ENCODE peak calls at places on chromosomes 12 and 14, in seven cellular contexts. V is PC-3, T is HCT116, J is neural progenitor cell, G is OCI-LY7, Q is SK-N-SH, M is GM23338. U is an unnamed sample.

GRCh38 chr12:28563926-28564325 is 373.7 kb downstream of the CCDC91 start:
- DNase-seq in V (no peak), T (no peak), J (no peak), G (no peak), Q (no peak), M (no peak), U (peak; percentile 90)

GRCh38 chr14:102189858-102190257 is 50.2 kb downstream of the WDR20 start:
- DNase-seq in V (no peak), T (no peak), J (no peak), G (no peak), Q (no peak), M (no peak), U (no peak)

GRCh38 chr12:15924956-15925355 is 13.8 kb downstream of the DERA start:
- DNase-seq in V (no peak), T (no peak), J (peak; percentile 14), G (no peak), Q (no peak), M (no peak), U (no peak)

GRCh38 chr12:57755454-57756372 is 810 bp downstream of the MARCHF9 start:
- DNase-seq in V (peak; percentile 22), T (no peak), J (peak; percentile 50), G (peak; percentile 49), Q (peak; percentile 68), M (peak; percentile 53), U (peak; percentile 36)

GRCh38 chr12:52010152-52010622 is 3.4 kb downstream of the TAMALIN start:
- DNase-seq in V (no peak), T (no peak), J (peak; percentile 96), G (no peak), Q (peak; percentile 88), M (peak; percentile 86), U (peak; percentile 72)

GRCh38 chr14:103290961-103291360 is 43.1 kb upstream of the EIF5 start:
- DNase-seq in V (no peak), T (no peak), J (no peak), G (no peak), Q (no peak), M (no peak), U (no peak)

GRCh38 chr12:69500631-69501030 is 30.4 kb downstream of the FRS2 start:
- DNase-seq in V (peak; percentile 55), T (no peak), J (no peak), G (no peak), Q (no peak), M (no peak), U (peak; percentile 46)

GRCh38 chr12:9064815-9065606 is 50.7 kb downstream of the A2M start:
- DNase-seq in V (peak; percentile 67), T (peak; percentile 71), J (peak; percentile 77), G (no peak), Q (peak; percentile 59), M (peak; percentile 89), U (peak; percentile 62)

GRCh38 chr12:21813751-21814150 is 39.2 kb upstream of the KCNJ8 start:
- DNase-seq in V (no peak), T (no peak), J (no peak), G (no peak), Q (no peak), M (no peak), U (no peak)

GRCh38 chr14:88426271-88426670 is 40.8 kb downstream of the SPATA7 start:
- DNase-seq in V (no peak), T (no peak), J (peak; percentile 7), G (no peak), Q (no peak), M (peak; percentile 3), U (no peak)

GRCh38 chr12:23464241-23464812 is 485.1 kb downstream of the SOX5 start:
- DNase-seq in V (no peak), T (no peak), J (no peak), G (no peak), Q (no peak), M (no peak), U (no peak)

GRCh38 chr12:85805654-85806053 is 30.6 kb downstream of the RASSF9 start:
- DNase-seq in V (no peak), T (no peak), J (no peak), G (no peak), Q (no peak), M (no peak), U (peak; percentile 89)

GRCh38 chr14:20624495-20625070 is 16.9 kb downstream of the OR6S1 start:
- DNase-seq in V (no peak), T (no peak), J (peak; percentile 76), G (no peak), Q (no peak), M (peak; percentile 91), U (peak; percentile 89)

GRCh38 chr12:9625019-9625418 is 17.3 kb upstream of the KLRB1 start:
- DNase-seq in V (no peak), T (no peak), J (no peak), G (no peak), Q (no peak), M (no peak), U (no peak)

GRCh38 chr12:117576053-117576452 is 214.6 kb upstream of the NOS1 start:
- DNase-seq in V (no peak), T (no peak), J (no peak), G (no peak), Q (no peak), M (no peak), U (no peak)

GRCh38 chr14:103074699-103075341 is 9.2 kb upstream of the LBHD2 start:
- DNase-seq in V (peak; percentile 45), T (no peak), J (no peak), G (no peak), Q (peak; percentile 41), M (peak; percentile 57), U (peak; percentile 61)

GRCh38 chr14:75141062-75141461 is 14.2 kb upstream of the NEK9 start:
- DNase-seq in V (no peak), T (no peak), J (no peak), G (no peak), Q (no peak), M (no peak), U (no peak)
- H4K20me1 ChIP-seq in V (no peaks in the 10 kb centered on the region), T (peaks cover 2% of the 10 kb centered on the region), J (peaks cover 9% of the 10 kb centered on the region), G (peaks cover 20% of the 10 kb centered on the region), Q (peaks cover 12% of the 10 kb centered on the region), M (peaks cover 14% of the 10 kb centered on the region), U (no peaks in the 10 kb centered on the region)

DNA sequence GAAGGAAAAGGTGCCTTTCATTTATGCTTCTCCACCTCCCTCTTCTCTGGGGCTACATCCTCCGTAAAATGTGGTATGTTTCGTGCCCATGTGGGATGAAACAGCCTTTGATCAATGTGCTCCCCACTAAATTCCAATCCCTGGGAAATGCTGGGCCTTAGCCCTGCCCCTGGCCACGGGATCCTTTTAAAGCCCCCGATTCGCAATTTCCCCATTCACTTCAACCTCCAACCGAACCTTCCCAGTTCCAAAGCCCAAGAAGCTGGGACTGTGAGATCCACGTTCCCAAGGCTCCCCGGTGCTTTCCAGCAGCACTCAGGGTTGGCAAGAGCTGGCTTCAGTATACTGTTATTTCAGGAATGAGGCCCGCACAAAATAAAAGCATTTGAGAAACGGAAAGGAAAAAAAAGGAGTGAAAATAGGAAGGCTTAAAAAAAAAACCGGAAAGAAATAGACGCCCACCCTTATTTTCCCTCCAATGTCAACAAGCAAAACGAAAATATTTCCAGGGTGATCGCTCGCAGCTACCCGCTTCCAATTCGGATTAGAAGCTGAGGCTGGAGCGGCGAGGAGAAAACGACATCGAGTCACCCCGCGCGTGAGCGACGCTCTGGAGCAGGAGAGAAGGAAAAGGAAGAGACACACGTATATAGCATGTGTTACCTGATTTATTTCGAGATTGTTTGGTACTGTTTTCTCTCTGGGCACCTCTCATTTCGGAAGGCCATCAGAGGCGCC is 1.2 kb upstream of the FOXG1 start:
- DNase-seq in V (no peak), T (no peak), J (peak; percentile 46), G (no peak), Q (no peak), M (no peak), U (peak; percentile 39)
- H3K4me2 ChIP-seq in V (no peak overlapping the region), T (no peak overlapping the region), J (peak overlapping the region; percentile 98), G (no peak overlapping the region), Q (peak overlapping the region; percentile 15), M (peak overlapping the region; percentile 90), U (peak overlapping the region; percentile 18)

GRCh38 chr14:92785601-92786426 is 8.3 kb upstream of the GOLGA5 start:
- DNase-seq in V (peak; percentile 53), T (no peak), J (no peak), G (no peak), Q (no peak), M (peak; percentile 6), U (peak; percentile 88)
- TF ChIP-seq EZH2phosphoT487 in V (no peak), T (no peak), J (no peak), G (no peak), Q (no peak), M (no peak), U (no peak)

GRCh38 chr14:105336477-105337287 is 22.1 kb downstream of the PACS2 start:
- DNase-seq in V (no peak), T (no peak), J (no peak), G (no peak), Q (no peak), M (no peak), U (no peak)

GRCh38 chr14:105337966-105338365 is 23.4 kb downstream of the PACS2 start:
- DNase-seq in V (no peak), T (no peak), J (no peak), G (no peak), Q (no peak), M (no peak), U (no peak)

GRCh38 chr14:105338392-105338791 is 23.8 kb downstream of the PACS2 start:
- DNase-seq in V (no peak), T (no peak), J (no peak), G (no peak), Q (no peak), M (no peak), U (no peak)

GRCh38 chr14:105335735-105336476 is 21.4 kb downstream of the PACS2 start:
- DNase-seq in V (no peak), T (no peak), J (no peak), G (no peak), Q (no peak), M (no peak), U (no peak)

GRCh38 chr14:105337433-105337832 is 22.9 kb downstream of the PACS2 start:
- DNase-seq in V (no peak), T (no peak), J (no peak), G (no peak), Q (no peak), M (no peak), U (no peak)
- H4K20me1 ChIP-seq in V (no peaks in the 10 kb centered on the region), T (no peaks in the 10 kb centered on the region), J (peaks cover 14% of the 10 kb centered on the region), G (no peaks in the 10 kb centered on the region), Q (peaks cover 78% of the 10 kb centered on the region), M (peaks cover 7% of the 10 kb centered on the region), U (no peaks in the 10 kb centered on the region)

GRCh38 chr14:32473476-32473875 is 144.4 kb downstream of the AKAP6 start:
- DNase-seq in V (peak; percentile 90), T (no peak), J (no peak), G (no peak), Q (no peak), M (peak; percentile 62), U (peak; percentile 82)
- H3K4me2 ChIP-seq in V (peak overlapping the region; percentile 69), T (no peak overlapping the region), J (no peak overlapping the region), G (no peak overlapping the region), Q (peak overlapping the region; percentile 60), M (peak overlapping the region; percentile 4), U (peak overlapping the region; percentile 82)

DNA sequence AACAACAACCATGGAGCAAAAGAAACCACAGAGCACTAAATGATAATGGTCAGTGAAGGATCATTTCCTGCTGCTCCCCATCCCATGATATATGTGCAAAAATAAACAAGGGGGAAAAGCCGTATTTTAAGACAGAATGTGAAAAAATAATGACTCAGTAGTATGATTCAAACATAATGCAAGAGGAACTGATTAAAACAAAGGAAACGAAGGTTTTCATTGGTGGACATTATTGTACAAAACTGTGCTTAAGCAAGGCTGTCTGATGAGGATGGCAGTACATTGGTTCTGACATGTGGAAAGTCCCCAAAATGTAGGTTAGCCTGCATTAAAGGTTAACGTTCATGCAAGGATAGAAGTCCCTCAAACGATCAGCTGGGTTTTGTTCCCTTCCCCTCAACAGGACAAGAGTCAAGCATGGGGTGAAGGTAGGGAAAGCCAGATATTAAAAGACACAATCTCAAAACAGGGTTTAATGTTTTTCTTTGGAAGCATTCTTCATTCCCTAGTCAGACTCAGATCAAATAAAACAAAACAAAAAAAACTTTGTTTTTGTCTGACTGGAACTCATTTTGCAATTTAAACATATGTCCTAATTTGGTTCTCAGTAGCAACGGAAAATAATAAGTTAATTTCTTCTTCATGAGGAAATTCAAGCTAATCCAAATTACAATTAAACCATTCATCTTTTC is 26.2 kb upstream of the PTGDR start:
- DNase-seq in V (peak; percentile 43), T (no peak), J (no peak), G (no peak), Q (no peak), M (no peak), U (peak; percentile 87)
- TF ChIP-seq EZH2phosphoT487 in V (no peak), T (no peak), J (no peak), G (no peak), Q (no peak), M (no peak), U (no peak)

U was measured in GM23248.